ENCODE peak calls at places on chromosomes 16 and 17, in five cellular contexts. V, I, Q, N and W are unnamed samples.
A peak's percentile ranks its signal among the peaks of the same experiment; 100 is the strongest.

GRCh38 chr16:85172465-85173071 is 60.3 kb upstream of the CIBAR2 start:
- DNase-seq in N (peak; percentile 60), I (peak; percentile 70), Q (no peak), V (peak; percentile 50), W (no peak)

GRCh38 chr16:70380205-70380918 is 33.7 kb downstream of the DDX19A start:
- DNase-seq in N (peak; percentile 58), V (peak; percentile 61), Q (peak; percentile 57), I (peak; percentile 57), W (peak; percentile 63)

GRCh38 chr17:11950771-11951519 is 46.3 kb downstream of the ZNF18 start:
- DNase-seq in N (no peak), V (no peak), I (no peak), Q (no peak), W (no peak)

GRCh38 chr16:10981697-10982216 is 37.4 kb downstream of the CLEC16A start:
- DNase-seq in V (no peak), I (peak; percentile 51), Q (no peak), N (no peak), W (peak; percentile 31)

GRCh38 chr17:76088041-76088867 is 9.3 kb downstream of the ZACN start:
- DNase-seq in N (no peak), I (no peak), Q (no peak), V (no peak), W (no peak)

GRCh38 chr16:4435668-4436067 is 10.0 kb downstream of the DNAJA3 start:
- DNase-seq in N (no peak), Q (no peak), V (no peak), I (no peak), W (no peak)

GRCh38 chr16:86772671-86773338 is 194.5 kb downstream of the FOXL1 start:
- DNase-seq in N (no peak), I (no peak), V (no peak), Q (no peak), W (no peak)

GRCh38 chr16:72286936-72287620 is 115.1 kb upstream of the PMFBP1 start:
- DNase-seq in Q (no peak), I (no peak), N (no peak), V (no peak), W (no peak)

GRCh38 chr17:869067-869466 is 86.9 kb downstream of the MRM3 start:
- DNase-seq in V (peak; percentile 64), N (no peak), I (no peak), Q (peak; percentile 33), W (no peak)

GRCh38 chr17:5758651-5759050 is 174.3 kb upstream of the NLRP1 start:
- DNase-seq in N (no peak), Q (no peak), V (no peak), I (no peak), W (peak; percentile 83)

GRCh38 chr16:370980-371728 is 816 bp upstream of the MRPL28 start:
- DNase-seq in I (no peak), Q (no peak), V (no peak), N (no peak), W (no peak)

GRCh38 chr17:50564916-50565315 is 4.4 kb downstream of the CACNA1G start:
- DNase-seq in N (no peak), V (peak; percentile 81), I (no peak), Q (no peak), W (no peak)

GRCh38 chr16:86709103-86709502 is 130.8 kb downstream of the FOXL1 start:
- DNase-seq in N (no peak), I (no peak), V (no peak), Q (no peak), W (no peak)

GRCh38 chr16:569445-570254 is at the start of gene PIGQ:
- DNase-seq in V (peak; percentile 83), N (peak; percentile 77), I (peak; percentile 48), Q (peak; percentile 64), W (peak; percentile 45)

GRCh38 chr16:66830422-66831404 is at the start of gene NAE1:
- DNase-seq in V (peak; percentile 91), Q (peak; percentile 89), N (peak; percentile 95), I (peak; percentile 86), W (peak; percentile 82)
- H3K4me3 ChIP-seq in V (peak within 1 kb of the TSS; percentile 90), Q (peak within 1 kb of the TSS; percentile 85), N (peak within 1 kb of the TSS; percentile 66), I (peak within 1 kb of the TSS; percentile 78), W (peak within 1 kb of the TSS; percentile 65)

GRCh38 chr16:82758406-82758805 is 131.6 kb downstream of the CDH13 start:
- DNase-seq in V (no peak), Q (no peak), I (no peak), N (no peak), W (no peak)

GRCh38 chr16:82761236-82761635 is 134.5 kb downstream of the CDH13 start:
- DNase-seq in I (no peak), Q (peak; percentile 30), V (no peak), N (peak; percentile 20), W (no peak)

GRCh38 chr16:82758904-82759303 is 132.1 kb downstream of the CDH13 start:
- DNase-seq in N (no peak), Q (no peak), I (no peak), V (no peak), W (no peak)

GRCh38 chr16:82763371-82763770 is 136.6 kb downstream of the CDH13 start:
- DNase-seq in V (no peak), I (no peak), N (no peak), Q (no peak), W (no peak)

DNA sequence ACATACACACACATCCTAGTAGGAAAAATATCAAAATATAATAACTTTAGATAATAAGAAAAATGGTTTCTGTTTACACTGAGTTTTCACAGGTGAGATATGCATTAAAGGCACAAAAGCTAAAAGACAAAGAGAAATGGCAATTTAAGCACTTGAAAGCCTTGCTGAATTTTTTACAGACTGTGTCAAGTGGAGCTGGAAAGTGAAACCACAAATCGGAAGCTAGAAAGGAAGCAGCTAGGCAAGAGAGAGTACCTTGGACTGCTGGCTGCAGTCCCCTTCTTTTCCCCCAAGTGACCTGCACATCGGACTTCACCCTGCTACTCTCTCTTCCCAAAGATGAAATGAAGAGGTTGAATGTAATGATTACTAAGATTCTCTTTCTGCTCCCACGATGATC is 135.1 kb downstream of the CDH13 start:
- DNase-seq in V (no peak), I (no peak), N (peak; percentile 6), Q (no peak), W (no peak)
- H3K4me3 ChIP-seq in V (peak overlapping the region; percentile 2), I (no peak overlapping the region), N (no peak overlapping the region), Q (no peak overlapping the region), W (no peak overlapping the region)

DNA sequence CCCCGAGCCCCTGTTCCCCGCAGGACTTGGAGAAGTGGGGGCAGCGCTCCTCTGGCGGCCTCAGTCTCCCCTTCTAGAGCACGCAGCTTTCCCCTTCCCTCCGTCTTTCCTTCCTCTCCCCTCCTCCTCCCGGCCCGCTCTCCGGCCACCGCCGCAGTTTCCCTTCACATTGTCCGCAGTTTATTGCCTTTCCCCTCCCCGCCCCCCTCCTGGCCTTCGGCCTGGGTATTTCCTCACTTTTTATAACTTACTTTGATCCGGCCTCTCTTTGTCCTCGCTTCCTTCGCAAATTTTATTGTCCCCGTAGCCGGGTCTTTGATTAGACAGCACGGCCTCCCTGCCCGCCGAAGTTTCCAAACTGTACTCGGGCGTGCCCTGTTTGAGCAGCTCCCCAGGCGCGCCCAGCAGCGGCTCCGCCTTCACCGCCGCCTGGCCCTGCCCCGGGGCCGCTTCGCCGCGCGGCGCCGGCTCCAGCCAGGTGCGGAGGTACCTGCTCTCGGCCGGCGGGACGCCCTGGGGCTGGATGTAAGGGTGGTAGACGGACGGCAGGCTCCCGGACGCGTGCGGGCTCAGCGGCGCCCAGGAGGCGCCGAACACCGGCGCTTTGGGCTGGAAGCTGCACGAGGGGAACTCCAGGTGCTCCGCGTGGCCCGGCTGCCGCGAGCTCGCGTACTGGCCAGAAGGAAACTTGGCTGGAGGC is 506 bp downstream of the HOXB9 start:
- DNase-seq in N (no peak), Q (peak; percentile 46), V (no peak), I (peak; percentile 33), W (no peak)
- H3K4me3 ChIP-seq in N (peak overlapping the region; percentile 9), Q (peak overlapping the region; percentile 58), V (peak overlapping the region; percentile 33), I (peak overlapping the region; percentile 39), W (peak overlapping the region; percentile 37)

GRCh38 chr17:14336418-14336817 is 35.5 kb downstream of the HS3ST3B1 start:
- DNase-seq in N (no peak), I (no peak), Q (no peak), V (no peak), W (no peak)
- H3K4me3 ChIP-seq in N (no peak overlapping the region), I (no peak overlapping the region), Q (no peak overlapping the region), V (no peak overlapping the region), W (no peak overlapping the region)

DNA sequence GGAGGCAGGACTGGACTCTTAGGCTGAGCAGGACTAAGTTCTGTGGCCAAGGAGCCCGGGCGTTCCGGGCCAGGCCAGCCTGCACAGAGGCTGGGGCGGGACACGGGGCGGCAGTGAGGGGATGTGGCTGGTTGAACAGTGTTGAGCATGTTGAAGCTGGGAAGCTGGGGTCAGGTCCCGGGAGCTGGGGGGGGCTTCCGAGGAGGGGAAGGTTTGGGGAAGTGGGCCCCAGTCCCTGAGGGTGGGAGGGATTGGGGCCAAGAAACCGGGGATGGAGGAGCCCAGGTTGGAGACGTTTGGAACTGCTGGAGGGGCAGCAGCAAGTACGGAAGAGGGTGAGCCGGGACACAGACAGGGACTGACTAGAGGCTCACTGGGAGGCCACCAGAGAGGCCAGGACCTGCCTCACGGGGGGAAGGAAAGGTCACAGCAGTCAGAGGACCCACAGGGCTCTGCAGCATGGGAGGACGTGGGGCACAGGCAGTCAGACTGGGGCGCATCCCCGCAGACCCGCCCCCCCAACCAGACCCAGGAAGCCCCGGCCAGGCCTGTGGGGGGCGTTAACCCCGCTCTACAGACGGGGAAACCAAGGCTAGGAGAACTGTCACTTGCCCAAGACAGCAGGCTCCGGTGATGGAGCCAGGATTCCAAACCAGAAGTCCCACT is 9.5 kb downstream of the TAX1BP3 start:
- DNase-seq in N (no peak), I (no peak), V (peak; percentile 51), Q (no peak), W (no peak)
- H3K4me3 ChIP-seq in N (no peak overlapping the region), I (no peak overlapping the region), V (no peak overlapping the region), Q (no peak overlapping the region), W (no peak overlapping the region)

GRCh38 chr17:77528516-77529327 is 388.0 kb downstream of the SEC14L1 start:
- DNase-seq in I (peak; percentile 63), N (peak; percentile 84), V (no peak), Q (no peak), W (no peak)
- H3K4me3 ChIP-seq in I (peak overlapping the region; percentile 31), N (peak overlapping the region; percentile 29), V (no peak overlapping the region), Q (peak overlapping the region; percentile 39), W (peak overlapping the region; percentile 35)

GRCh38 chr17:28372945-28373274 is 1.4 kb downstream of the SARM1 start:
- DNase-seq in V (no peak), I (no peak), N (no peak), Q (no peak), W (no peak)
- H3K4me3 ChIP-seq in V (no peak overlapping the region), I (peak overlapping the region; percentile 45), N (no peak overlapping the region), Q (peak overlapping the region; percentile 71), W (no peak overlapping the region)